ENCODE peak calls at places on chromosomes 4 and X, in nine cellular contexts. R is astrocyte of the spinal cord; G is foreskin fibroblast; Y is fibroblast of the aortic adventitia; P is CD8-positive, alpha-beta T cell; E is heart left ventricle; B is cardiac muscle cell; K is fibroblast of lung; U is mucosa of descending colon. V is an unnamed sample.

GRCh38 chrX:12065251-12065650 is 73.0 kb upstream of the FRMPD4 start:
- DNase-seq in R (peak; percentile 19), G (peak; percentile 38), Y (peak; percentile 38), P (no peak), E (no peak), B (peak; percentile 66), K (peak; percentile 22), U (no peak), V (no peak)

GRCh38 chrX:39755152-39756032 is 342.4 kb downstream of the BCOR start:
- DNase-seq in R (peak; percentile 98), G (peak; percentile 97), Y (peak; percentile 96), P (no peak), E (peak; percentile 92), B (no peak), K (peak; percentile 96), U (peak; percentile 81), V (peak; percentile 83)

GRCh38 chr4:2829321-2829932 is 14.2 kb upstream of the ADD1 start:
- DNase-seq in R (no peak), G (no peak), Y (no peak), P (no peak), E (peak; percentile 18), B (no peak), K (no peak), U (peak; percentile 12), V (no peak)

GRCh38 chr4:153257151-153257620 is 52.9 kb downstream of the TRIM2 start:
- DNase-seq in R (peak; percentile 73), G (peak; percentile 82), Y (peak; percentile 16), P (no peak), E (no peak), B (peak; percentile 49), K (peak; percentile 82), U (no peak), V (peak; percentile 24)

GRCh38 chr4:2929469-2929868 is 33.7 kb downstream of the NOP14 start:
- DNase-seq in R (no peak), G (no peak), Y (no peak), P (no peak), E (no peak), B (no peak), K (no peak), U (peak; percentile 21), V (no peak)

GRCh38 chr4:156711196-156711590 is 260.4 kb downstream of the PDGFC start:
- DNase-seq in R (no peak), G (no peak), Y (no peak), P (no peak), E (no peak), B (no peak), K (peak; percentile 27), U (no peak), V (no peak)

GRCh38 chr4:23805381-23805780 is 84.5 kb downstream of the PPARGC1A start:
- DNase-seq in R (peak; percentile 15), G (peak; percentile 44), Y (no peak), P (no peak), E (no peak), B (no peak), K (peak; percentile 70), U (no peak), V (no peak)

GRCh38 chr4:147780137-147780777 is 48.4 kb downstream of the ARHGAP10 start:
- DNase-seq in R (no peak), G (no peak), Y (no peak), P (no peak), E (peak; percentile 55), B (no peak), K (no peak), U (no peak), V (no peak)

GRCh38 chrX:87583679-87584078 is 66.1 kb downstream of the KLHL4 start:
- DNase-seq in R (no peak), G (no peak), Y (peak; percentile 19), P (no peak), E (no peak), B (peak; percentile 40), K (no peak), U (no peak), V (no peak)

GRCh38 chrX:54786972-54787371 is 11.1 kb downstream of the ITIH6 start:
- DNase-seq in R (no peak), G (no peak), Y (no peak), P (no peak), E (no peak), B (peak; percentile 5), K (no peak), U (peak; percentile 58), V (no peak)

GRCh38 chr4:177047851-177048174 is 255.1 kb upstream of the VEGFC start:
- DNase-seq in R (peak; percentile 28), G (peak; percentile 62), Y (peak; percentile 21), P (no peak), E (no peak), B (no peak), K (peak; percentile 66), U (no peak), V (peak; percentile 16)

GRCh38 chrX:155899366-155899765 is 18.2 kb downstream of the VAMP7 start:
- DNase-seq in R (no peak), G (no peak), Y (no peak), P (no peak), E (no peak), B (no peak), K (no peak), U (no peak), V (no peak)

GRCh38 chr4:112003508-112003907 is 141.7 kb upstream of the FAM241A start:
- DNase-seq in R (no peak), G (no peak), Y (no peak), P (no peak), E (no peak), B (no peak), K (no peak), U (no peak), V (no peak)

GRCh38 chr4:28093071-28093470 is 1232.4 kb downstream of the STIM2 start:
- DNase-seq in R (no peak), G (no peak), Y (no peak), P (no peak), E (no peak), B (no peak), K (no peak), U (no peak), V (no peak)

DNA sequence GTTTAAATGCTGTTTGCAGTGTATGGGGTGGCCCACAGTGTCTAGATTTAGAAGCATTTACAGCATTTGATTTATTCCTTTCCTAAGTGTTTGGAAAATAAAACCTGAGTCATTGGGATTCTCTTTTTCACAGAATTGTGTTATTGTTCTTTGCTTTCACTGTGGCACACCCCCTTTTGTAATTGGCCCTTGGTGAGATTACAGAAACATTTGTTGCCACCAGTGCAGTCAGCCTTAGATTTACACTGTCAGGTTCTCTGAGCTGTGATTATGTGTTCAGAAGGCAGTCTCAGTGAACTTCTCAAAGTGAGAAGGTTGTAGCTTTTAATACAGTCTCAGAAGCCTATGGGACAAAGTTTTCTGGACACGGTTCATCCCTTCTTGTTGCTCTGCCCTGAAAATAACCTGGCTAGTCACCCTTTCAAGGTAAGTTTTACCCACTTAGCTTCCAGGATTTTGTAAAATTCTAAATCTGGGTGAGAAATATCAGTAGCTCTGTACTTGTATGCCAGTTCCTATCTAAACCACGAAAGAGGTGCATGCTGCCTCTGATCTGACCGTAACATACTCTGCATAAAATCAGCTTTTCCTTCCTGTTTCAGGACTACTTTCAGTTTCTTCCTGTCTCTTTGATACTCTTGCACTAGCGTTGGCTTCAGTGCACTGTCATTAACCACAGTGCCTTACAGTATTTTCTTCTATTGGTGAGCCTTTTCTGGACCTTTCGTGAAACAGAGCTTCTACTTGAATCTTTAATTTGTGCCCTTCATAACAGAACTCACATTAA is 12.6 kb downstream of the RUFY3 start:
- DNase-seq in R (peak; percentile 54), G (peak; percentile 35), Y (peak; percentile 63), P (no peak), E (no peak), B (peak; percentile 18), K (peak; percentile 60), U (no peak), V (no peak)
- H3K4me3 ChIP-seq in R (peak overlapping the region; percentile 38), G (peak overlapping the region; percentile 52), Y (peak overlapping the region; percentile 48), P (peak overlapping the region; percentile 40), E (peak overlapping the region; percentile 54), B (no peak overlapping the region), K (peak overlapping the region; percentile 47), U (no peak overlapping the region), V (peak overlapping the region; percentile 2)

DNA sequence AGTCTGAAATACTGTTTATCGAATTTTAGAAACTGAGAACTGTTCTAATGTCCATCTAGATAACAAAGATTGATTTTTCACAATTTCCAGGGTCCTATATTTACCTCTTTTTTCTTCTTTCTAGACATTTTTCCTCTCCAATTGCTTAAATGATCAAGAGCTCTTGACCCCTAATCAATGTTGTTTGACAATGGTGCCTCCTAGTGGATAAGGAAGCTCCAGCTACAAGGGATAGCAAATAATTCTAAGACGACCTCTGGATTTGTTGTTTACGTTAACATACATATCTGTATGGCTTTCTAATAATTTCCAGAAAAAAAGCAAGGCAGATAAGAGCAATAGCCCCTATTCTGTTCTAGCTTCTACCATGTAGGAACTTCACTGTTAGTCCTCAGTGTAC is 35.8 kb downstream of the GPR82 start:
- DNase-seq in R (peak; percentile 32), G (peak; percentile 56), Y (peak; percentile 47), P (no peak), E (no peak), B (peak; percentile 38), K (peak; percentile 19), U (no peak), V (no peak)
- TF ChIP-seq CTCF in R (peak; percentile 61), G (peak; percentile 33), Y (peak; percentile 58), P (peak; percentile 36), E (peak; percentile 29), B (peak; percentile 49), K (peak; percentile 54), U (no peak), V (peak; percentile 55)

GRCh38 chr4:143477487-143477886 is 36.0 kb upstream of the SMARCA5 start:
- DNase-seq in R (no peak), G (no peak), Y (no peak), P (no peak), E (no peak), B (no peak), K (no peak), U (no peak), V (no peak)

DNA sequence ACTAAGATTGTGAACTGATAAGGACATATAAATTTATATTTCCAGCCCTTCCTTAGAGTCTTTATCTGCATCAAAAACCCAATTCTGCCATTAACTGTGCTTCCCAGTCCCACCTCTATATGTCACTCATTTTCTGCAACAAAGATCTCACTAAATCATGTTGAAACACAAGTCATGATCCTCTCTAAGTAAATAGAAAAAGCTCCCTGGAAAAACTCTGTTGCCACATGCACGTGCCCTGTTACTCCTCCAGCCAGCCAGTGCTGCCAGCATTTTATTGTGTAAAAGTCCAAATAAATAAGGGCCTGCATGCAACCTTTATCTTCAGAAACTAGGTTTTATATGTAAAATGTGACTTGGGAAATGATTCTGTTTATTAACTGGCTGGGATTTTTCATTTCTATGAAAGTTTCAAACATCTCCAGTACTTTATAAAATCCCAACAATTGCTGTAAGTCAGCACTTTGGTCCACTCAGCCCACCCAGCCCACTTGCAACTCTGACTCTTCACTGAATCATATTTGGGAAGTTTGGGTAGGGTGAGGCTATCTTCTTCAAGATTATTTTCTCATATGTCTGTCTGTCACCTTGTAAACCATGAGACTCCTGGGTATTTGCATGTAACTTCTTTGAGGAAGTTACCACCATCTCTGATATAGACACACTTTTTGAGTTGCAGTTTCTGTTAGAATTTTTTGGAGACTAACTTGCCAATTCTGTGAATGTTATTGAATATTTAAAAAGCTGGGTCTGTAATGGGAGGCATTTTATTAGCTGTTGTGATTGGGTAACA is 40.0 kb upstream of the SMARCA5 start:
- DNase-seq in R (no peak), G (no peak), Y (no peak), P (no peak), E (no peak), B (no peak), K (no peak), U (no peak), V (no peak)
- H3K4me3 ChIP-seq in R (no peak overlapping the region), G (no peak overlapping the region), Y (no peak overlapping the region), P (no peak overlapping the region), E (no peak overlapping the region), B (no peak overlapping the region), K (no peak overlapping the region), U (no peak overlapping the region), V (no peak overlapping the region)

GRCh38 chrX:138711399-138712347 is at the start of gene FGF13:
- DNase-seq in R (peak; percentile 4), G (peak; percentile 6), Y (no peak), P (no peak), E (peak; percentile 28), B (peak; percentile 90), K (peak; percentile 27), U (peak; percentile 14), V (no peak)
- TF ChIP-seq CTCF in R (peak; percentile 27), G (no peak), Y (no peak), P (no peak), E (no peak), B (peak; percentile 8), K (peak; percentile 13), U (no peak), V (no peak)